ENCODE peak calls at places on chromosome 13, in seven cellular contexts. B, K, J, P, S, N and O are unnamed samples.

GRCh38 chr13:77516342-77516789 is 19.1 kb upstream of the SCEL start:
- DNase-seq in B (no peak), J (no peak), N (no peak), P (no peak), K (peak; percentile 3), S (no peak), O (no peak)

GRCh38 chr13:26474286-26474685 is 83.2 kb upstream of the WASF3 start:
- DNase-seq in B (no peak), J (no peak), P (no peak), N (no peak), S (no peak), K (no peak), O (no peak)

GRCh38 chr13:73625562-73626339 is 508.5 kb downstream of the KLF12 start:
- DNase-seq in K (no peak), N (no peak), P (no peak), S (no peak), B (no peak), J (no peak), O (no peak)

GRCh38 chr13:42807236-42807635 is 25.9 kb downstream of the FAM216B start:
- DNase-seq in S (no peak), N (no peak), B (no peak), J (no peak), P (no peak), K (no peak), O (no peak)

GRCh38 chr13:86020350-86021002 is 221.3 kb upstream of the SLITRK6 start:
- DNase-seq in P (no peak), N (no peak), S (no peak), K (peak; percentile 94), B (no peak), J (no peak), O (peak; percentile 4)

GRCh38 chr13:37995052-37995451 is 125.5 kb upstream of the TRPC4 start:
- DNase-seq in N (no peak), K (no peak), J (no peak), S (no peak), B (no peak), P (no peak), O (no peak)

GRCh38 chr13:32314271-32314967 is 744 bp downstream of the ZAR1L start:
- DNase-seq in N (peak; percentile 82), S (peak; percentile 28), B (peak; percentile 38), K (no peak), P (no peak), J (no peak), O (no peak)

GRCh38 chr13:50693755-50694154 is 149.7 kb downstream of the DLEU7 start:
- DNase-seq in N (no peak), J (no peak), B (no peak), K (peak; percentile 36), S (peak; percentile 33), P (no peak), O (no peak)

GRCh38 chr13:76903544-76904162 is 17.4 kb upstream of the KCTD12 start:
- DNase-seq in P (no peak), K (peak; percentile 58), B (peak; percentile 68), N (no peak), J (no peak), S (peak; percentile 69), O (peak; percentile 82)

GRCh38 chr13:32323912-32324311 is 8.6 kb downstream of the BRCA2 start:
- DNase-seq in N (no peak), K (peak; percentile 67), P (no peak), S (no peak), J (no peak), B (no peak), O (no peak)

GRCh38 chr13:48411281-48412099 is 1.4 kb downstream of the LPAR6 start:
- DNase-seq in K (no peak), N (no peak), J (no peak), B (no peak), P (no peak), S (no peak), O (no peak)

GRCh38 chr13:112057736-112058518 is 9.0 kb upstream of the SOX1 start:
- DNase-seq in B (no peak), K (no peak), N (no peak), P (no peak), J (peak; percentile 58), S (no peak), O (no peak)

GRCh38 chr13:98454389-98454881 is 122.5 kb downstream of the STK24 start:
- DNase-seq in K (peak; percentile 86), S (no peak), N (no peak), B (peak; percentile 43), P (no peak), J (no peak), O (peak; percentile 95)

GRCh38 chr13:90068658-90069057 is 1278.8 kb upstream of the MIR17HG start:
- DNase-seq in K (no peak), S (no peak), B (no peak), J (no peak), P (no peak), N (no peak), O (no peak)

GRCh38 chr13:72970956-72971355 is 87.8 kb upstream of the KLF5 start:
- DNase-seq in S (no peak), J (no peak), K (peak; percentile 15), P (no peak), B (no peak), N (no peak), O (no peak)

GRCh38 chr13:28542804-28543203 is 47.9 kb upstream of the FLT1 start:
- DNase-seq in P (no peak), N (no peak), J (no peak), K (no peak), B (no peak), S (no peak), O (no peak)

GRCh38 chr13:108895220-108895704 is 265.9 kb downstream of the MYO16 start:
- DNase-seq in N (no peak), K (peak; percentile 17), S (no peak), P (no peak), B (peak; percentile 28), J (peak; percentile 22), O (peak; percentile 34)